ENCODE peak calls at places on chromosomes 6 and 20, in ten cellular contexts. S is C1 segment of cervical spinal cord, L is BJ, H is NCI-H2081, F is T-helper 17 cell, R is NCI-H510A treated with DMSO at 0.1 percent for 48 hours, Z is K562, P is naive B cell, J is pons, C is COR-L47. I is an unnamed sample.

GRCh38 chr20:50980071-50980681 is 21.6 kb downstream of the MOCS3 start:
- DNase-seq in S (no peak), L (peak), H (no peak), F (no peak), R (no peak), Z (no peak), P (no peak), J (no peak), C (no peak), I (no peak)

GRCh38 chr6:63347599-63347998 is 27.8 kb upstream of the LGSN start:
- DNase-seq in S (no peak), L (peak), H (no peak), F (no peak), R (no peak), Z (no peak), P (no peak), J (no peak), C (no peak), I (no peak)

GRCh38 chr6:105985816-105986632 is 100.1 kb upstream of the PRDM1 start:
- DNase-seq in S (no peak), L (no peak), H (no peak), F (no peak), R (no peak), Z (no peak), P (no peak), J (no peak), C (no peak), I (no peak)

GRCh38 chr20:17627101-17627950 is 54.7 kb downstream of the RRBP1 start:
- DNase-seq in S (no peak), L (no peak), H (no peak), F (no peak), R (no peak), Z (no peak), P (no peak), J (no peak), C (no peak), I (no peak)

GRCh38 chr20:32752458-32753250 is 9.4 kb upstream of the COMMD7 start:
- DNase-seq in S (no peak), L (no peak), H (no peak), F (no peak), R (no peak), Z (peak), P (no peak), J (no peak), C (no peak), I (no peak)

GRCh38 chr20:60240986-60241385 is 282.8 kb downstream of the CDH26 start:
- DNase-seq in S (no peak), L (no peak), H (no peak), F (no peak), R (no peak), Z (no peak), P (no peak), J (no peak), C (no peak), I (no peak)

GRCh38 chr20:24962510-24962909 is 13.4 kb downstream of the CST7 start:
- DNase-seq in S (no peak), L (no peak), H (no peak), F (no peak), R (no peak), Z (no peak), P (no peak), J (no peak), C (no peak), I (no peak)

GRCh38 chr6:141057761-141058160 is 1075.0 kb upstream of the GJE1 start:
- DNase-seq in S (no peak), L (no peak), H (no peak), F (no peak), R (no peak), Z (no peak), P (no peak), J (no peak), C (no peak), I (no peak)

GRCh38 chr6:135212020-135212806 is 31.1 kb downstream of the MYB start:
- DNase-seq in S (no peak), L (peak), H (no peak), F (no peak), R (no peak), Z (no peak), P (no peak), J (no peak), C (no peak), I (no peak)

GRCh38 chr20:9051508-9051907 is 17.4 kb upstream of the PLCB4 start:
- DNase-seq in S (no peak), L (peak), H (no peak), F (no peak), R (no peak), Z (peak), P (no peak), J (no peak), C (no peak), I (no peak)

GRCh38 chr6:85112540-85112939 is 337.3 kb upstream of the NT5E start:
- DNase-seq in S (no peak), L (no peak), H (no peak), F (no peak), R (no peak), Z (no peak), P (no peak), J (no peak), C (no peak), I (no peak)

GRCh38 chr6:156729248-156729647 is 47.9 kb upstream of the ARID1B start:
- DNase-seq in S (no peak), L (peak), H (no peak), F (no peak), R (no peak), Z (no peak), P (no peak), J (no peak), C (no peak), I (no peak)

GRCh38 chr6:11805259-11806053 is 26.9 kb upstream of the ADTRP start:
- DNase-seq in S (no peak), L (no peak), H (no peak), F (no peak), R (no peak), Z (peak), P (no peak), J (no peak), C (no peak), I (no peak)

GRCh38 chr20:1894951-1895673 is at the start of gene SIRPA:
- DNase-seq in S (peak), L (no peak), H (peak), F (no peak), R (no peak), Z (peak), P (no peak), J (peak), C (peak), I (peak)

GRCh38 chr6:17101422-17102257 is at the start of gene STMND1:
- DNase-seq in S (no peak), L (no peak), H (peak), F (no peak), R (peak), Z (no peak), P (no peak), J (no peak), C (peak), I (no peak)

GRCh38 chr6:165834613-165835259 is 171.7 kb upstream of the PDE10A start:
- DNase-seq in S (no peak), L (no peak), H (peak), F (no peak), R (peak), Z (no peak), P (no peak), J (peak), C (peak), I (no peak)

GRCh38 chr6:133707456-133707855 is 181.5 kb upstream of the TCF21 start:
- DNase-seq in S (no peak), L (peak), H (no peak), F (no peak), R (no peak), Z (no peak), P (no peak), J (peak), C (no peak), I (no peak)

GRCh38 chr20:45487231-45487635 is 17.7 kb downstream of the WFDC2 start:
- DNase-seq in S (no peak), L (no peak), H (no peak), F (no peak), R (no peak), Z (peak), P (no peak), J (no peak), C (no peak), I (no peak)

GRCh38 chr6:45438849-45439406 is 61.2 kb upstream of the SUPT3H start:
- DNase-seq in S (no peak), L (no peak), H (no peak), F (no peak), R (no peak), Z (no peak), P (no peak), J (no peak), C (no peak), I (no peak)

GRCh38 chr20:51375561-51375960 is 167.0 kb downstream of the NFATC2 start:
- DNase-seq in S (no peak), L (no peak), H (no peak), F (no peak), R (no peak), Z (no peak), P (no peak), J (no peak), C (no peak), I (no peak)

GRCh38 chr20:44941292-44941691 is 18.9 kb downstream of the TOMM34 start:
- DNase-seq in S (no peak), L (no peak), H (no peak), F (no peak), R (no peak), Z (no peak), P (no peak), J (no peak), C (no peak), I (no peak)

GRCh38 chr6:127561660-127562059 is 15.3 kb upstream of the C6orf58 start:
- DNase-seq in S (no peak), L (no peak), H (no peak), F (no peak), R (no peak), Z (no peak), P (no peak), J (no peak), C (no peak), I (no peak)

GRCh38 chr6:159117031-159117430 is 52.2 kb upstream of the FNDC1 start:
- DNase-seq in S (no peak), L (peak), H (no peak), F (no peak), R (no peak), Z (no peak), P (no peak), J (no peak), C (no peak), I (no peak)

GRCh38 chr20:62329389-62330377 is 26.9 kb downstream of the ADRM1 start:
- DNase-seq in S (no peak), L (no peak), H (no peak), F (no peak), R (no peak), Z (no peak), P (no peak), J (no peak), C (no peak), I (no peak)

GRCh38 chr6:131597448-131597847 is 24.4 kb downstream of the ARG1 start:
- DNase-seq in S (no peak), L (no peak), H (no peak), F (no peak), R (no peak), Z (no peak), P (no peak), J (peak), C (no peak), I (no peak)

GRCh38 chr20:56716806-56717205 is 87.7 kb downstream of the TFAP2C start:
- DNase-seq in S (no peak), L (no peak), H (no peak), F (no peak), R (no peak), Z (no peak), P (no peak), J (no peak), C (no peak), I (no peak)

GRCh38 chr20:47665221-47665991 is 119.9 kb downstream of the SULF2 start:
- DNase-seq in S (no peak), L (no peak), H (no peak), F (no peak), R (no peak), Z (no peak), P (no peak), J (no peak), C (no peak), I (no peak)

GRCh38 chr6:47595785-47596184 is 102.6 kb upstream of the ADGRF4 start:
- DNase-seq in S (no peak), L (no peak), H (no peak), F (no peak), R (no peak), Z (no peak), P (no peak), J (no peak), C (no peak), I (no peak)

GRCh38 chr6:90896165-90896549 is 309.3 kb upstream of the MAP3K7 start:
- DNase-seq in S (no peak), L (no peak), H (no peak), F (no peak), R (no peak), Z (no peak), P (no peak), J (no peak), C (no peak), I (no peak)

GRCh38 chr20:62627901-62628612 is 14.2 kb upstream of the SLCO4A1 start:
- DNase-seq in S (no peak), L (peak), H (no peak), F (no peak), R (no peak), Z (no peak), P (peak), J (no peak), C (no peak), I (no peak)